ENCODE peak calls at places on chromosome 22, in four cellular contexts. B is fibroblast of pulmonary artery, Z is cerebellar cortex, Q is ACHN. W is an unnamed sample.

GRCh38 chr22:17990167-17990566 is 34.2 kb downstream of the MICAL3 start:
- DNase-seq in Q (no peak), Z (no peak), B (no peak), W (no peak)

GRCh38 chr22:27667121-27667843 is 134.3 kb downstream of the MN1 start:
- DNase-seq in Z (no peak), Q (no peak), B (peak; percentile 62), W (peak; percentile 58)

GRCh38 chr22:42064629-42065028 is 6.0 kb downstream of the NAGA start:
- DNase-seq in Q (no peak), B (no peak), Z (no peak), W (no peak)

GRCh38 chr22:33270596-33270995 is 212.4 kb upstream of the SYN3 start:
- DNase-seq in Q (no peak), Z (no peak), B (no peak), W (no peak)

GRCh38 chr22:27348634-27349033 is 452.9 kb downstream of the MN1 start:
- DNase-seq in B (peak; percentile 53), Q (peak; percentile 65), Z (no peak), W (peak; percentile 72)

GRCh38 chr22:25098445-25099081 is 101.1 kb upstream of the CRYBB3 start:
- DNase-seq in Q (no peak), Z (no peak), B (no peak), W (no peak)

GRCh38 chr22:22789233-22789921 is 98.2 kb upstream of the IGLL5 start:
- DNase-seq in Z (no peak), Q (no peak), B (no peak), W (no peak)

GRCh38 chr22:37953062-37953436 is 352 bp downstream of the C22orf23 start:
- DNase-seq in Z (no peak), B (no peak), Q (no peak), W (no peak)

GRCh38 chr22:19701420-19702145 is 12.7 kb upstream of the SEPTIN5 start:
- DNase-seq in Z (no peak), Q (no peak), B (no peak), W (no peak)

GRCh38 chr22:27690596-27690995 is 111.0 kb downstream of the MN1 start:
- DNase-seq in Q (no peak), Z (no peak), B (no peak), W (no peak)

GRCh38 chr22:39622881-39623367 is 52.4 kb downstream of the CACNA1I start:
- DNase-seq in Z (peak; percentile 32), Q (peak; percentile 22), B (peak; percentile 47), W (peak; percentile 16)

GRCh38 chr22:50257451-50258360 is 3.8 kb downstream of the MAPK12 start:
- DNase-seq in Z (no peak), B (no peak), Q (no peak), W (no peak)

GRCh38 chr22:43131773-43132501 is 11.3 kb downstream of the MCAT start:
- DNase-seq in Z (no peak), B (no peak), Q (no peak), W (no peak)

GRCh38 chr22:30876221-30876751 is 92.3 kb downstream of the MORC2 start:
- DNase-seq in Z (no peak), B (no peak), Q (no peak), W (no peak)

W was measured in fibroblast of the aortic adventitia.